ENCODE peak calls at places on chromosomes 13 and 19, in eight cellular contexts. I is Caki2, H is cardiac fibroblast, Y is HS-27A, O is caudate nucleus, D is sigmoid colon, B is endodermal cell, W is dorsolateral prefrontal cortex. J is an unnamed sample.

GRCh38 chr19:12891553-12892021 is 627 bp downstream of the GCDH start:
- DNase-seq in I (no peak), H (no peak), Y (no peak), O (no peak), D (no peak), B (peak), W (no peak), J (no peak)

GRCh38 chr19:57241181-57241580 is 749 bp downstream of the ZNF805 start:
- DNase-seq in I (peak), H (peak), Y (peak), O (no peak), D (no peak), B (peak), W (no peak), J (peak)

GRCh38 chr13:31023126-31023525 is 90.7 kb downstream of the TEX26 start:
- DNase-seq in I (no peak), H (no peak), Y (no peak), O (no peak), D (no peak), B (no peak), W (no peak), J (no peak)

GRCh38 chr19:17473041-17473440 is 2.7 kb downstream of the SLC27A1 start:
- DNase-seq in I (peak), H (peak), Y (no peak), O (no peak), D (no peak), B (no peak), W (no peak), J (peak)

GRCh38 chr19:38255759-38256052 is 468 bp downstream of the PPP1R14A start:
- DNase-seq in I (no peak), H (no peak), Y (no peak), O (no peak), D (no peak), B (peak), W (no peak), J (no peak)

GRCh38 chr13:22793598-22794134 is 387.1 kb upstream of the SGCG start:
- DNase-seq in I (no peak), H (no peak), Y (no peak), O (no peak), D (no peak), B (peak), W (no peak), J (peak)

GRCh38 chr13:56351041-56351440 is 789.7 kb upstream of the PRR20A start:
- DNase-seq in I (peak), H (no peak), Y (no peak), O (no peak), D (no peak), B (peak), W (no peak), J (no peak)

GRCh38 chr13:36769126-36769525 is 49.9 kb upstream of the RFXAP start:
- DNase-seq in I (no peak), H (no peak), Y (no peak), O (no peak), D (no peak), B (no peak), W (no peak), J (no peak)

GRCh38 chr19:10353793-10354391 is 14.5 kb upstream of the ICAM3 start:
- DNase-seq in I (no peak), H (peak), Y (no peak), O (no peak), D (no peak), B (peak), W (no peak), J (peak)

GRCh38 chr19:47726467-47726866 is 13.2 kb downstream of the EHD2 start:
- DNase-seq in I (peak), H (peak), Y (peak), O (no peak), D (no peak), B (no peak), W (no peak), J (peak)

GRCh38 chr19:33467851-33468250 is 53.7 kb downstream of the PEPD start:
- DNase-seq in I (no peak), H (no peak), Y (no peak), O (no peak), D (no peak), B (peak), W (no peak), J (no peak)

J was measured in fibroblast of lung.